ENCODE peak calls at places on chromosomes 6 and 20, in four cellular contexts. G, H, M and T are unnamed samples.

GRCh38 chr20:45463113-45463512 is 6.4 kb upstream of the WFDC2 start:
- DNase-seq in G (no peak), H (no peak), M (no peak), T (no peak)

GRCh38 chr6:162181741-162182401 is 545.7 kb downstream of the PRKN start:
- DNase-seq in G (no peak), H (no peak), M (no peak), T (no peak)

GRCh38 chr20:32934580-32934979 is 69.7 kb downstream of the SUN5 start:
- DNase-seq in G (no peak), H (no peak), M (no peak), T (no peak)

GRCh38 chr6:52946301-52946700 is 36.8 kb upstream of the GSTA3 start:
- DNase-seq in G (no peak), H (no peak), M (no peak), T (no peak)

GRCh38 chr20:25051386-25052155 is 6.4 kb downstream of the ACSS1 start:
- DNase-seq in G (peak), H (no peak), M (no peak), T (no peak)

GRCh38 chr20:31652917-31653385 is 15.2 kb downstream of the COX4I2 start:
- DNase-seq in G (no peak), H (no peak), M (no peak), T (no peak)

GRCh38 chr6:14676084-14676483 is 558.5 kb downstream of the CD83 start:
- DNase-seq in G (no peak), H (no peak), M (no peak), T (peak)

GRCh38 chr20:51258582-51259175 is 235.8 kb upstream of the KCNG1 start:
- DNase-seq in G (no peak), H (peak), M (no peak), T (no peak)

GRCh38 chr20:62356948-62357667 is 10.0 kb downstream of the LAMA5 start:
- DNase-seq in G (peak), H (no peak), M (peak), T (no peak)

GRCh38 chr20:49052334-49052733 is 6.2 kb downstream of the CSE1L start:
- DNase-seq in G (no peak), H (no peak), M (no peak), T (no peak)

GRCh38 chr6:170150590-170150945 is 140.3 kb downstream of the DLL1 start:
- DNase-seq in G (no peak), H (no peak), M (no peak), T (no peak)

GRCh38 chr20:4161447-4162251 is 146.3 kb upstream of the RNF24 start:
- DNase-seq in G (no peak), H (no peak), M (no peak), T (no peak)

GRCh38 chr6:114121913-114122662 is 151.1 kb upstream of the HDAC2 start:
- DNase-seq in G (no peak), H (no peak), M (no peak), T (no peak)

GRCh38 chr6:3565291-3565690 is 108.4 kb upstream of the SLC22A23 start:
- DNase-seq in G (no peak), H (no peak), M (no peak), T (no peak)

GRCh38 chr6:125586074-125586473 is 163.4 kb upstream of the HEY2 start:
- DNase-seq in G (no peak), H (no peak), M (no peak), T (no peak)

GRCh38 chr6:134195985-134196384 is 121.9 kb downstream of the SGK1 start:
- DNase-seq in G (no peak), H (no peak), M (no peak), T (no peak)

GRCh38 chr6:152948150-152948768 is 34.6 kb downstream of the FBXO5 start:
- DNase-seq in G (no peak), H (peak), M (peak), T (peak)

GRCh38 chr20:38610521-38610920 is 8.9 kb downstream of the ARHGAP40 start:
- DNase-seq in G (no peak), H (no peak), M (no peak), T (peak)

GRCh38 chr6:143840595-143840994 is 2.5 kb upstream of the LTV1 start:
- DNase-seq in G (no peak), H (no peak), M (no peak), T (no peak)

GRCh38 chr6:136014454-136015421 is 163.2 kb downstream of the PDE7B start:
- DNase-seq in G (peak), H (peak), M (peak), T (no peak)

GRCh38 chr20:33666293-33667244 is at the start of gene ACTL10:
- DNase-seq in G (peak), H (no peak), M (peak), T (peak)

GRCh38 chr6:147298461-147298860 is 94.2 kb downstream of the STXBP5 start:
- DNase-seq in G (no peak), H (no peak), M (no peak), T (no peak)

GRCh38 chr6:105781248-105781647 is 304.9 kb upstream of the PRDM1 start:
- DNase-seq in G (no peak), H (no peak), M (no peak), T (no peak)

GRCh38 chr6:100300221-100300736 is 164.4 kb downstream of the SIM1 start:
- DNase-seq in G (no peak), H (peak), M (peak), T (peak)

GRCh38 chr6:71289039-71289801 is 609 bp downstream of the OGFRL1 start:
- DNase-seq in G (peak), H (no peak), M (no peak), T (no peak)

GRCh38 chr6:132286298-132287019 is 114.8 kb downstream of the MOXD1 start:
- DNase-seq in G (no peak), H (no peak), M (no peak), T (no peak)

GRCh38 chr6:54451516-54451915 is 143.3 kb downstream of the TINAG start:
- DNase-seq in G (no peak), H (no peak), M (no peak), T (no peak)

GRCh38 chr6:135940783-135941182 is 89.3 kb downstream of the PDE7B start:
- DNase-seq in G (no peak), H (no peak), M (no peak), T (no peak)

GRCh38 chr6:80425089-80425823 is 318.8 kb downstream of the BCKDHB start:
- DNase-seq in G (no peak), H (no peak), M (peak), T (no peak)

GRCh38 chr6:107115695-107116327 is 496 bp upstream of the BEND3 start:
- DNase-seq in G (peak), H (peak), M (no peak), T (peak)

GRCh38 chr6:107118976-107119375 is 3.7 kb upstream of the BEND3 start:
- DNase-seq in G (no peak), H (no peak), M (no peak), T (no peak)

GRCh38 chr6:107116328-107116892 is 1.1 kb upstream of the BEND3 start:
- DNase-seq in G (no peak), H (no peak), M (no peak), T (no peak)

GRCh38 chr6:107114872-107115694 is at the start of gene BEND3:
- DNase-seq in G (no peak), H (no peak), M (no peak), T (no peak)

GRCh38 chr6:107116923-107117417 is 1.7 kb upstream of the BEND3 start:
- DNase-seq in G (no peak), H (no peak), M (no peak), T (no peak)
- H3K4me3 ChIP-seq in G (no peak), H (no peak), M (no peak), T (no peak)

GRCh38 chr6:6220718-6221117 is 99.7 kb downstream of the F13A1 start:
- DNase-seq in G (no peak), H (no peak), M (no peak), T (no peak)
- TF ChIP-seq CTCF in G (no peak), H (peak), M (no peak), T (peak)

GRCh38 chr6:32945106-32945761 is 4.4 kb upstream of the HLA-DMB start:
- DNase-seq in G (no peak), H (no peak), M (no peak), T (no peak)
- H3K4me3 ChIP-seq in G (no peak), H (no peak), M (no peak), T (no peak)

GRCh38 chr20:2300420-2300819 is 4.6 kb downstream of the TGM3 start:
- DNase-seq in G (no peak), H (no peak), M (no peak), T (no peak)
- TF ChIP-seq CTCF in G (no peak), H (no peak), M (no peak), T (no peak)

DNA sequence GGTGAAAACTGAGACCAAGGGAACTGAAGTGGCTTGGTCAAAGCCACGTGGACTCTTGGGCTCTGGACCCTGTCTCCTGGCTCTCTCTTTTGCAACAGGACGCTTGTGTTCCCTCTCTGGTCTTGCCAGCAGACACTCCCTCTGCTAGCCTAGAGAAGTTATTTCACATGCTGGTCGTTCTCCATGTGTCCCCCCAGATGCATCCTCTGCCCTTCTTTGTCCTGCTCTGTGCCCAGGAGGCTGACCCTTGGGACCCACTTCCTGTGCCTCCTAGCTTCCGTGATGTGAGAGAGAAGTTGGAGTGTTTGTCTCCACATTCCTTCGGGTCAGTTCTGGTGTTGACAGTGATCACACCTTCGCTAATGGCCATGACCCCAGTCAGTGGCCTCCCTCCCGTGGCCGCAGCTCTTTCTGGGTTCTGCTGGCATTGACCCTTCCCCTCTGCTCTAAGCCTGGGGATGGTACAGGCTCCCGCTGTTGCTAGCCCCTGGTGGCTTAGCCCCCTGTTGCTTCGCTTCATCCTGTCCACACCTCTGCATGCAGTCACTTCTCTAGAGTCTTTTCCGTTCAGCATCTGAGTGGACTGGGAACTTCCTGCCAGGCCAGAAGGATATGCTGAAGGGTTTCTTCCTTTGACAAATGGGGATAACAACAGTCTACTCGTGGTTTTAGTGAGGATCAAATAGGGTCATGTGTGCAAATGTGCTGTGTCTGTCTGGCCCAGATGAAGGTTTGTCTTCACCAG is 70.1 kb upstream of the BMP2 start:
- DNase-seq in G (no peak), H (no peak), M (no peak), T (no peak)
- H3K4me3 ChIP-seq in G (no peak), H (no peak), M (no peak), T (no peak)

GRCh38 chr20:39778847-39779641 is 816.9 kb downstream of the DHX35 start:
- DNase-seq in G (no peak), H (no peak), M (peak), T (no peak)
- TF ChIP-seq CTCF in G (no peak), H (no peak), M (peak), T (no peak)

GRCh38 chr6:154518386-154518785 is 7.9 kb upstream of the CNKSR3 start:
- DNase-seq in G (no peak), H (no peak), M (no peak), T (no peak)

GRCh38 chr6:154514481-154514880 is 4.0 kb upstream of the CNKSR3 start:
- DNase-seq in G (no peak), H (no peak), M (no peak), T (no peak)

GRCh38 chr6:154516276-154516675 is 5.8 kb upstream of the CNKSR3 start:
- DNase-seq in G (no peak), H (no peak), M (no peak), T (no peak)

GRCh38 chr6:154513601-154514320 is 3.3 kb upstream of the CNKSR3 start:
- DNase-seq in G (no peak), H (no peak), M (no peak), T (no peak)

GRCh38 chr6:154515808-154516207 is 5.3 kb upstream of the CNKSR3 start:
- DNase-seq in G (no peak), H (no peak), M (no peak), T (no peak)
- H3K4me3 ChIP-seq in G (peak), H (no peak), M (no peak), T (peak)

GRCh38 chr6:166032366-166033171 is 135.1 kb downstream of the TBXT start:
- DNase-seq in G (peak), H (peak), M (peak), T (peak)
- TF ChIP-seq CTCF in G (no peak), H (no peak), M (peak), T (peak)